ENCODE peak calls at places on chromosome 14, in nine cellular contexts. R is coronary artery, J is ovary, T is cardiac fibroblast, C is A549, X is right atrium auricular region, F is foreskin fibroblast, M is endothelial cell, Z is mesothelial cell of epicardium. S is an unnamed sample.

GRCh38 chr14:50082784-50083466 is 33.4 kb downstream of the VCPKMT start:
- DNase-seq in R (no peak), J (no peak), T (no peak), C (no peak), X (no peak), F (no peak), M (no peak), Z (no peak), S (no peak)

GRCh38 chr14:67187210-67187609 is 2.0 kb upstream of the GARIN2 start:
- DNase-seq in R (no peak), J (no peak), T (peak), C (peak), X (no peak), F (peak), M (no peak), Z (no peak), S (no peak)

GRCh38 chr14:69059658-69060648 is 80.9 kb upstream of the ACTN1 start:
- DNase-seq in R (peak), J (no peak), T (peak), C (peak), X (peak), F (peak), M (no peak), Z (no peak), S (no peak)

GRCh38 chr14:51251486-51251885 is 11.4 kb downstream of the TMX1 start:
- DNase-seq in R (no peak), J (no peak), T (no peak), C (no peak), X (no peak), F (no peak), M (no peak), Z (no peak), S (no peak)

GRCh38 chr14:49971156-49972141 is 78.6 kb downstream of the ARF6 start:
- DNase-seq in R (no peak), J (no peak), T (no peak), C (no peak), X (no peak), F (peak), M (no peak), Z (no peak), S (no peak)

GRCh38 chr14:78075610-78076277 is 94.4 kb upstream of the NRXN3 start:
- DNase-seq in R (no peak), J (no peak), T (no peak), C (no peak), X (no peak), F (no peak), M (no peak), Z (no peak), S (no peak)

GRCh38 chr14:49898485-49898884 is 5.6 kb downstream of the ARF6 start:
- DNase-seq in R (no peak), J (no peak), T (no peak), C (no peak), X (no peak), F (no peak), M (no peak), Z (no peak), S (no peak)

GRCh38 chr14:63344336-63344735 is 25.6 kb upstream of the GPHB5 start:
- DNase-seq in R (no peak), J (no peak), T (no peak), C (no peak), X (no peak), F (no peak), M (no peak), Z (no peak), S (no peak)

GRCh38 chr14:71362920-71363584 is 455.8 kb downstream of the PCNX1 start:
- DNase-seq in R (no peak), J (no peak), T (peak), C (no peak), X (no peak), F (no peak), M (no peak), Z (no peak), S (no peak)

GRCh38 chr14:92356677-92357076 is 33.7 kb downstream of the SLC24A4 start:
- DNase-seq in R (no peak), J (no peak), T (no peak), C (no peak), X (no peak), F (no peak), M (no peak), Z (no peak), S (no peak)

GRCh38 chr14:54935100-54935499 is 32.5 kb upstream of the GCH1 start:
- DNase-seq in R (no peak), J (no peak), T (no peak), C (no peak), X (no peak), F (no peak), M (no peak), Z (no peak), S (no peak)

GRCh38 chr14:50263321-50263720 is 31.9 kb upstream of the SOS2 start:
- DNase-seq in R (no peak), J (no peak), T (no peak), C (no peak), X (no peak), F (no peak), M (no peak), Z (no peak), S (no peak)

GRCh38 chr14:91387135-91387849 is 30.3 kb downstream of the CCDC88C start:
- DNase-seq in R (no peak), J (no peak), T (peak), C (no peak), X (no peak), F (no peak), M (no peak), Z (no peak), S (no peak)

GRCh38 chr14:63726499-63726898 is 1.4 kb downstream of the SGPP1 start:
- DNase-seq in R (no peak), J (no peak), T (peak), C (no peak), X (no peak), F (no peak), M (no peak), Z (no peak), S (no peak)

GRCh38 chr14:60116181-60116580 is 24.5 kb downstream of the PCNX4 start:
- DNase-seq in R (no peak), J (no peak), T (no peak), C (no peak), X (no peak), F (no peak), M (no peak), Z (no peak), S (no peak)

GRCh38 chr14:84485016-84485415 is 1044.9 kb upstream of the FLRT2 start:
- DNase-seq in R (no peak), J (no peak), T (peak), C (no peak), X (no peak), F (peak), M (no peak), Z (no peak), S (no peak)

GRCh38 chr14:24337144-24337823 is 2.4 kb upstream of the ADCY4 start:
- DNase-seq in R (no peak), J (no peak), T (no peak), C (no peak), X (no peak), F (no peak), M (no peak), Z (no peak), S (no peak)

GRCh38 chr14:22850944-22851790 is 14.8 kb downstream of the MMP14 start:
- DNase-seq in R (peak), J (peak), T (peak), C (no peak), X (peak), F (peak), M (peak), Z (no peak), S (no peak)

GRCh38 chr14:26729851-26730250 is 132.0 kb upstream of the NOVA1 start:
- DNase-seq in R (no peak), J (no peak), T (peak), C (no peak), X (no peak), F (peak), M (no peak), Z (no peak), S (no peak)

GRCh38 chr14:51028851-51029754 is 65.8 kb downstream of the TRIM9 start:
- DNase-seq in R (no peak), J (no peak), T (no peak), C (no peak), X (no peak), F (no peak), M (no peak), Z (no peak), S (no peak)

GRCh38 chr14:77961853-77962580 is 162.1 kb downstream of the ADCK1 start:
- DNase-seq in R (no peak), J (no peak), T (no peak), C (peak), X (no peak), F (no peak), M (no peak), Z (no peak), S (no peak)

GRCh38 chr14:96997269-96997668 is 200.1 kb downstream of the VRK1 start:
- DNase-seq in R (no peak), J (no peak), T (no peak), C (no peak), X (no peak), F (no peak), M (no peak), Z (no peak), S (peak)

GRCh38 chr14:71322660-71323250 is 415.5 kb downstream of the PCNX1 start:
- DNase-seq in R (no peak), J (no peak), T (peak), C (peak), X (no peak), F (peak), M (no peak), Z (no peak), S (no peak)

GRCh38 chr14:88166616-88167015 is 156.5 kb downstream of the KCNK10 start:
- DNase-seq in R (peak), J (no peak), T (peak), C (peak), X (no peak), F (no peak), M (no peak), Z (no peak), S (peak)

GRCh38 chr14:38592764-38593442 is 337.0 kb upstream of the CLEC14A start:
- DNase-seq in R (no peak), J (no peak), T (no peak), C (no peak), X (no peak), F (peak), M (no peak), Z (no peak), S (no peak)

GRCh38 chr14:55151601-55152000 is 22.5 kb downstream of the LGALS3 start:
- DNase-seq in R (no peak), J (no peak), T (no peak), C (no peak), X (no peak), F (no peak), M (no peak), Z (no peak), S (no peak)

DNA sequence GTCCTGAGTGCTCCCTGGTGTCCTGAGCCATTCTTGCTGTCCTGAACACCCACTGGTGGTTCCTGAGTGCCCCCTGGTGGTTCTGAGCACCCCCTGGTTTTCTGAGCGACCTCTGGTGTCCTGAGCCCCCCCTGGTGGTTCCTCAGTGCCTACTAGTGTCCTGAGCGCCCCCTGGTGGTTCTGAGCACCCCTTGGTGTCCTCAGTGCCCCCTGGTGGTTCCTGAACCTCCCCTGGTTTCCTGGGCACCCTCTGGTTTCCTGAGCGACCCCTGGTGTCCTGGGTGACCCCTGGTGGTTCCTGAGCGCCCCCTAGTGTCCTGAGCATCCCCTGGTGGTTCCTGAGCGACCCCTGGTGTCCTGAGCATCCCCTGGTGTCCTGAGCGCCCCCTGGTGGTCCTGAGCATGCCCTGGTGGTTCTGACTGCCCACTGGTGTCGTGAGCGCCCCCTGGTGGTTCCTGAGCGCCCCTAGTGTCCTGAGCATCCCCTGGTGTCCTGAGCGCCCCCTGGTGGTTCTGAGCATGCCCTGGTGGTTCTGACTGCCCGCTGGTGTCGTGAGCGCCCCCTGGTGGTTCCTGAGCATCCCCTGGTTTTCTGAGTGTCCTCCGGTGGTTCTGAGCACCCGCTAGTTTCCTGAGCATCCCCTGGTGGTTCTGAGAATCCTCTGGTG is 473.1 kb downstream of the TMEM121 start:
- DNase-seq in R (no peak), J (peak), T (peak), C (peak), X (no peak), F (no peak), M (no peak), Z (no peak), S (no peak)
- TF ChIP-seq CTCF in R (no peak), J (no peak), T (peak), C (peak), X (peak), F (peak), M (peak), Z (no peak), S (no peak)

GRCh38 chr14:29990993-29991392 is 63.3 kb upstream of the PRKD1 start:
- DNase-seq in R (no peak), J (no peak), T (no peak), C (no peak), X (no peak), F (no peak), M (no peak), Z (no peak), S (no peak)
- TF ChIP-seq CTCF in R (no peak), J (no peak), T (no peak), C (no peak), X (no peak), F (no peak), M (no peak), Z (no peak), S (no peak)

GRCh38 chr14:33430414-33430813 is 491.7 kb downstream of the NPAS3 start:
- DNase-seq in R (no peak), J (no peak), T (no peak), C (no peak), X (no peak), F (no peak), M (no peak), Z (no peak), S (no peak)

GRCh38 chr14:33435911-33436310 is 497.2 kb downstream of the NPAS3 start:
- DNase-seq in R (no peak), J (no peak), T (peak), C (no peak), X (no peak), F (no peak), M (no peak), Z (no peak), S (no peak)

GRCh38 chr14:33432407-33433023 is 493.8 kb downstream of the NPAS3 start:
- DNase-seq in R (no peak), J (no peak), T (peak), C (peak), X (no peak), F (peak), M (peak), Z (no peak), S (no peak)
- TF ChIP-seq CTCF in R (no peak), J (no peak), T (peak), C (peak), X (no peak), F (peak), M (peak), Z (peak), S (peak)

GRCh38 chr14:99645545-99646505 is 896 bp downstream of the HHIPL1 start:
- DNase-seq in R (no peak), J (no peak), T (no peak), C (no peak), X (no peak), F (no peak), M (no peak), Z (no peak), S (no peak)

GRCh38 chr14:99647407-99647806 is 2.5 kb downstream of the HHIPL1 start:
- DNase-seq in R (no peak), J (no peak), T (peak), C (no peak), X (peak), F (no peak), M (no peak), Z (no peak), S (no peak)

GRCh38 chr14:99644723-99645544 is at the start of gene HHIPL1:
- DNase-seq in R (no peak), J (peak), T (peak), C (no peak), X (no peak), F (peak), M (peak), Z (peak), S (no peak)

GRCh38 chr14:99644035-99644587 is 818 bp upstream of the HHIPL1 start:
- DNase-seq in R (no peak), J (no peak), T (no peak), C (no peak), X (no peak), F (no peak), M (no peak), Z (no peak), S (no peak)

DNA sequence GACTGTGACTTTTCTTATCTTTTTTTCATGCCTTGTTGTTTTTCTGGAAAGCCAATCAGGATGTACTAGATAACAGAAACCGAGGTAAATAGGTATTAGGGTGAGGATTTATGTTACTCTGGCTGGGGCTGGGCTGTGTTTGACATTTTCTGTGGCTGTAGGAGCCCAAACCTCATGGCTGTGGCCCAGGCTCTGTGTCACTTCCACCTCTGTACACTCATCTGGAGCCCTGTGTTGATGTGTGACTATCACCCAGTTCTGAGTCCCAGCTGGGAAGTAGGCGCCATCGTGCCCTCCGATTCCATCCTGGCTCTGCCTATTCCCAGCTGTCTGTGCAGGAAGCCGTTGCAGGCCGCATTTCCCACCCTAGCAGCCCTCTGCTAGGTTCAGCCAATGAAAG is 1.6 kb upstream of the HHIPL1 start:
- DNase-seq in R (no peak), J (no peak), T (no peak), C (no peak), X (no peak), F (no peak), M (no peak), Z (no peak), S (no peak)
- TF ChIP-seq CTCF in R (no peak), J (no peak), T (no peak), C (no peak), X (no peak), F (no peak), M (no peak), Z (no peak), S (no peak)

GRCh38 chr14:36367985-36368774 is 47.7 kb upstream of the MBIP start:
- DNase-seq in R (no peak), J (no peak), T (no peak), C (no peak), X (no peak), F (no peak), M (no peak), Z (no peak), S (no peak)
- TF ChIP-seq CTCF in R (no peak), J (no peak), T (no peak), C (no peak), X (no peak), F (no peak), M (no peak), Z (no peak), S (no peak)

GRCh38 chr14:75025082-75025481 is 22.4 kb downstream of the EIF2B2 start:
- DNase-seq in R (no peak), J (no peak), T (peak), C (no peak), X (no peak), F (no peak), M (no peak), Z (no peak), S (no peak)

GRCh38 chr14:75018684-75019083 is 16.0 kb downstream of the EIF2B2 start:
- DNase-seq in R (no peak), J (no peak), T (no peak), C (no peak), X (no peak), F (no peak), M (no peak), Z (no peak), S (no peak)

GRCh38 chr14:75025876-75026275 is 23.2 kb downstream of the EIF2B2 start:
- DNase-seq in R (no peak), J (no peak), T (no peak), C (no peak), X (no peak), F (no peak), M (no peak), Z (no peak), S (no peak)

GRCh38 chr14:75023108-75023507 is 20.4 kb downstream of the EIF2B2 start:
- DNase-seq in R (no peak), J (no peak), T (peak), C (no peak), X (no peak), F (no peak), M (no peak), Z (no peak), S (no peak)

DNA sequence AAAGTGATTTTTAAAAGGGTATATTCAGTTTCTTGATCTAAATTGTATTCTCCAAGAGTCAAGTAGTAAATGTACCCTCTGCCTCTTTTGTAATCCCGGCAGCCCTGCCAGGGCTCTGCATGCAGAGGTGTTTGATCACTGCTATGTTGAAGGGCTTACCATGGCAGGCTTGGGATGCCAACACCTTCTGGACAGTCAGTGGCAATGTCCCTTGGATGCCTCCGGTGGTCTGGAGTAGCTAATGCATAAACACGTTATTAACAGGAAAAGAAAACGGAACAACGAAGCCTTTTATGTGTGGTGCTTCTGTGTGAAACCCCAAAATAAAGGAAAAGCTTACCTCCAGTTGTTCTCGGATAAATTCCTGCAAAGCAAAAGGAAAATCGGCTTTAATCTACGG is 19.9 kb downstream of the EIF2B2 start:
- DNase-seq in R (no peak), J (no peak), T (peak), C (peak), X (no peak), F (no peak), M (peak), Z (no peak), S (no peak)
- TF ChIP-seq CTCF in R (peak), J (no peak), T (peak), C (peak), X (peak), F (peak), M (peak), Z (no peak), S (peak)

GRCh38 chr14:61568572-61569011 is 126.7 kb upstream of the HIF1A start:
- DNase-seq in R (no peak), J (no peak), T (no peak), C (no peak), X (peak), F (no peak), M (peak), Z (peak), S (no peak)
- TF ChIP-seq CTCF in R (no peak), J (no peak), T (no peak), C (no peak), X (no peak), F (no peak), M (no peak), Z (no peak), S (no peak)